ENCODE peak calls at places on chromosomes 11 and 22, in five cellular contexts. One of them, this sample, is unnamed.
A peak's percentile ranks its signal among the peaks of the same experiment; 100 is the strongest.

GRCh38 chr11:74720596-74721478 is 10.4 kb downstream of the CHRDL2 start:
- DNase-seq in OCI-LY7: no peak
- DNase-seq in MM.1S: no peak
- DNase-seq in PC-3: no peak
- DNase-seq in SK-N-SH: no peak
- DNase-seq in this sample: no peak

GRCh38 chr11:120554771-120555432 is 43.4 kb downstream of the GRIK4 start:
- DNase-seq in OCI-LY7: peak; percentile 5
- DNase-seq in MM.1S: peak; percentile 95
- DNase-seq in PC-3: no peak
- DNase-seq in SK-N-SH: peak; percentile 71
- DNase-seq in this sample: peak; percentile 23

GRCh38 chr11:90874281-90874680 is 651.4 kb upstream of the CHORDC1 start:
- DNase-seq in OCI-LY7: no peak
- DNase-seq in MM.1S: no peak
- DNase-seq in PC-3: peak; percentile 69
- DNase-seq in SK-N-SH: no peak
- DNase-seq in this sample: no peak

GRCh38 chr22:49322861-49323622 is 504.6 kb downstream of the BRD1 start:
- DNase-seq in OCI-LY7: no peak
- DNase-seq in MM.1S: no peak
- DNase-seq in PC-3: no peak
- DNase-seq in SK-N-SH: peak; percentile 8
- DNase-seq in this sample: no peak

GRCh38 chr22:50529416-50530279 is at the start of gene TYMP:
- DNase-seq in OCI-LY7: peak; percentile 73
- DNase-seq in MM.1S: no peak
- DNase-seq in PC-3: peak; percentile 40
- DNase-seq in SK-N-SH: no peak
- DNase-seq in this sample: peak; percentile 82

GRCh38 chr22:36221799-36222751 is 17.3 kb downstream of the APOL2 start:
- DNase-seq in OCI-LY7: peak; percentile 64
- DNase-seq in MM.1S: peak; percentile 63
- DNase-seq in PC-3: peak; percentile 46
- DNase-seq in SK-N-SH: peak; percentile 57
- DNase-seq in this sample: peak; percentile 55

GRCh38 chr11:40722179-40722795 is 737.2 kb downstream of the LRRC4C start:
- DNase-seq in OCI-LY7: no peak
- DNase-seq in MM.1S: peak; percentile 29
- DNase-seq in PC-3: peak; percentile 51
- DNase-seq in SK-N-SH: peak; percentile 44
- DNase-seq in this sample: no peak

GRCh38 chr22:37518509-37519267 is 527 bp downstream of the CARD10 start:
- DNase-seq in OCI-LY7: no peak
- DNase-seq in MM.1S: no peak
- DNase-seq in PC-3: no peak
- DNase-seq in SK-N-SH: peak; percentile 81
- DNase-seq in this sample: peak; percentile 43

GRCh38 chr11:111733009-111733408 is 33.2 kb downstream of the PPP2R1B start:
- DNase-seq in OCI-LY7: no peak
- DNase-seq in MM.1S: no peak
- DNase-seq in PC-3: no peak
- DNase-seq in SK-N-SH: no peak
- DNase-seq in this sample: peak; percentile 93

GRCh38 chr22:24772493-24773220 is 1.9 kb downstream of the PIWIL3 start:
- DNase-seq in OCI-LY7: no peak
- DNase-seq in MM.1S: no peak
- DNase-seq in PC-3: peak; percentile 50
- DNase-seq in SK-N-SH: peak; percentile 70
- DNase-seq in this sample: peak; percentile 51

GRCh38 chr22:46726986-46727317 is 11.1 kb downstream of the CERK start:
- DNase-seq in OCI-LY7: no peak
- DNase-seq in MM.1S: no peak
- DNase-seq in PC-3: no peak
- DNase-seq in SK-N-SH: no peak
- DNase-seq in this sample: no peak

GRCh38 chr11:88399171-88399570 is 61.6 kb upstream of the CTSC start:
- DNase-seq in OCI-LY7: no peak
- DNase-seq in MM.1S: no peak
- DNase-seq in PC-3: no peak
- DNase-seq in SK-N-SH: no peak
- DNase-seq in this sample: no peak

GRCh38 chr22:29202231-29203192 is 3.2 kb upstream of the EMID1 start:
- DNase-seq in OCI-LY7: peak; percentile 70
- DNase-seq in MM.1S: peak; percentile 99
- DNase-seq in PC-3: peak; percentile 31
- DNase-seq in SK-N-SH: peak; percentile 41
- DNase-seq in this sample: no peak

GRCh38 chr11:8839306-8839956 is 71.6 kb upstream of the AKIP1 start:
- DNase-seq in OCI-LY7: no peak
- DNase-seq in MM.1S: no peak
- DNase-seq in PC-3: no peak
- DNase-seq in SK-N-SH: no peak
- DNase-seq in this sample: no peak

GRCh38 chr11:32052218-32052617 is 38.7 kb upstream of the RCN1 start:
- DNase-seq in OCI-LY7: peak; percentile 42
- DNase-seq in MM.1S: peak; percentile 56
- DNase-seq in PC-3: peak; percentile 74
- DNase-seq in SK-N-SH: peak; percentile 43
- DNase-seq in this sample: peak; percentile 77

GRCh38 chr22:26291940-26292666 is 122.8 kb downstream of the SEZ6L start:
- DNase-seq in OCI-LY7: no peak
- DNase-seq in MM.1S: no peak
- DNase-seq in PC-3: no peak
- DNase-seq in SK-N-SH: no peak
- DNase-seq in this sample: no peak

GRCh38 chr11:121661796-121662508 is 209.2 kb upstream of the SORL1-AS1 start:
- DNase-seq in OCI-LY7: no peak
- DNase-seq in MM.1S: no peak
- DNase-seq in PC-3: peak; percentile 51
- DNase-seq in SK-N-SH: no peak
- DNase-seq in this sample: peak; percentile 89

GRCh38 chr22:37982938-37983859 is 1.2 kb downstream of the SOX10 start:
- DNase-seq in OCI-LY7: no peak
- DNase-seq in MM.1S: no peak
- DNase-seq in PC-3: no peak
- DNase-seq in SK-N-SH: no peak
- DNase-seq in this sample: no peak

GRCh38 chr11:40175980-40176379 is 1283.5 kb downstream of the LRRC4C start:
- DNase-seq in OCI-LY7: no peak
- DNase-seq in MM.1S: no peak
- DNase-seq in PC-3: no peak
- DNase-seq in SK-N-SH: no peak
- DNase-seq in this sample: no peak

GRCh38 chr11:2200957-2201519 is 29.4 kb upstream of the TH start:
- DNase-seq in OCI-LY7: no peak
- DNase-seq in MM.1S: no peak
- DNase-seq in PC-3: no peak
- DNase-seq in SK-N-SH: no peak
- DNase-seq in this sample: no peak

GRCh38 chr11:121890377-121890776 is 225.6 kb downstream of the BLID start:
- DNase-seq in OCI-LY7: no peak
- DNase-seq in MM.1S: no peak
- DNase-seq in PC-3: peak; percentile 88
- DNase-seq in SK-N-SH: no peak
- DNase-seq in this sample: peak; percentile 78

GRCh38 chr11:40280161-40281054 is 1179.0 kb downstream of the LRRC4C start:
- DNase-seq in OCI-LY7: no peak
- DNase-seq in MM.1S: no peak
- DNase-seq in PC-3: no peak
- DNase-seq in SK-N-SH: no peak
- DNase-seq in this sample: no peak

DNA sequence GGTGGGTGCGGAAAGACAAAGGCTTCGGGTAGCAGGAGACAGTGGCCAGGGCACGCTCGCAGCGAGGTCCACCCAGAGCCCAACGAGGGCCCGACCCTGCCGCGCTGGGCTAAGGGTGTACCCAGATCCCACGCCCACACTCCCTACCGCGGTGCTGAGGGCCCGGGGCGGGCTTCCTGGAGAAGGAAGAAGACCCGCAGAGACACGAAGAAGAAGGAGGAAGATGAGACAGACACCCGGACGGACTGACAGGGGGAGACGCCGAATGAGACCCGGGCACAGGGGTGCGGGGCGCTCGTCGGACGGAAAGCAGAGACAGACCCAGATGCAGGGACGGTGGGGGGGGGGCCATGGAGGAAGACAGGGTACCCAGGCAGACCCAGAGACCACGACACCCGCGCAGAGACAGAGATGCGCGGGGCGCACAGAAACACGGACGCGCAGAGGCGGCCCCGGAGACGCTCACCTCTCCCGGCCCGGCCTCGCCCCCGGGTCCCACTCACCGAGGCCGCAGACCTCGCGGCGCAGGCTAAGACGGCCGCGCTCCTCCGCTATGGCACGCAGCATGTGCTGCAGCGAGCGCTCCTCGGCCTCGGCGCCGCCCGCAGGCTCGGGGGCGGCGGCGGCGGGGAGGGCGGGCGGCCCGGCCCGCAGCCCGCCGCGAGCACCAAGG is 421 bp downstream of the KIAA0930 start:
- DNase-seq in OCI-LY7: peak; percentile 41
- DNase-seq in MM.1S: no peak
- DNase-seq in PC-3: no peak
- DNase-seq in SK-N-SH: peak; percentile 78
- DNase-seq in this sample: peak; percentile 78
- TF ChIP-seq EZH2phosphoT487 in OCI-LY7: no peak
- TF ChIP-seq EZH2phosphoT487 in MM.1S: no peak
- TF ChIP-seq EZH2phosphoT487 in PC-3: no peak
- TF ChIP-seq EZH2phosphoT487 in SK-N-SH: no peak
- TF ChIP-seq EZH2phosphoT487 in this sample: no peak

GRCh38 chr11:114820621-114821020 is 142.3 kb downstream of the NXPE2 start:
- DNase-seq in OCI-LY7: no peak
- DNase-seq in MM.1S: no peak
- DNase-seq in PC-3: no peak
- DNase-seq in SK-N-SH: no peak
- DNase-seq in this sample: no peak

GRCh38 chr11:114821626-114822025 is 143.3 kb downstream of the NXPE2 start:
- DNase-seq in OCI-LY7: no peak
- DNase-seq in MM.1S: peak; percentile 54
- DNase-seq in PC-3: peak; percentile 24
- DNase-seq in SK-N-SH: no peak
- DNase-seq in this sample: peak; percentile 28

GRCh38 chr11:114818382-114818781 is 140.1 kb downstream of the NXPE2 start:
- DNase-seq in OCI-LY7: no peak
- DNase-seq in MM.1S: no peak
- DNase-seq in PC-3: no peak
- DNase-seq in SK-N-SH: no peak
- DNase-seq in this sample: no peak

GRCh38 chr11:114822038-114822437 is 143.7 kb downstream of the NXPE2 start:
- DNase-seq in OCI-LY7: no peak
- DNase-seq in MM.1S: no peak
- DNase-seq in PC-3: no peak
- DNase-seq in SK-N-SH: no peak
- DNase-seq in this sample: no peak

GRCh38 chr11:114819028-114819427 is 140.7 kb downstream of the NXPE2 start:
- DNase-seq in OCI-LY7: no peak
- DNase-seq in MM.1S: peak; percentile 38
- DNase-seq in PC-3: no peak
- DNase-seq in SK-N-SH: no peak
- DNase-seq in this sample: peak; percentile 26
- TF ChIP-seq EZH2phosphoT487 in OCI-LY7: no peak
- TF ChIP-seq EZH2phosphoT487 in MM.1S: no peak
- TF ChIP-seq EZH2phosphoT487 in PC-3: no peak
- TF ChIP-seq EZH2phosphoT487 in SK-N-SH: no peak
- TF ChIP-seq EZH2phosphoT487 in this sample: no peak

GRCh38 chr22:42902875-42903510 is 45.9 kb upstream of the ARFGAP3 start:
- DNase-seq in OCI-LY7: no peak
- DNase-seq in MM.1S: no peak
- DNase-seq in PC-3: no peak
- DNase-seq in SK-N-SH: no peak
- DNase-seq in this sample: no peak
- TF ChIP-seq EZH2phosphoT487 in OCI-LY7: no peak
- TF ChIP-seq EZH2phosphoT487 in MM.1S: no peak
- TF ChIP-seq EZH2phosphoT487 in PC-3: no peak
- TF ChIP-seq EZH2phosphoT487 in SK-N-SH: no peak
- TF ChIP-seq EZH2phosphoT487 in this sample: no peak

GRCh38 chr11:76701701-76702100 is 31.2 kb upstream of the LRRC32 start:
- DNase-seq in OCI-LY7: no peak
- DNase-seq in MM.1S: no peak
- DNase-seq in PC-3: peak; percentile 69
- DNase-seq in SK-N-SH: no peak
- DNase-seq in this sample: peak; percentile 84
- TF ChIP-seq EZH2phosphoT487 in OCI-LY7: no peak
- TF ChIP-seq EZH2phosphoT487 in MM.1S: no peak
- TF ChIP-seq EZH2phosphoT487 in PC-3: no peak
- TF ChIP-seq EZH2phosphoT487 in SK-N-SH: no peak
- TF ChIP-seq EZH2phosphoT487 in this sample: no peak

DNA sequence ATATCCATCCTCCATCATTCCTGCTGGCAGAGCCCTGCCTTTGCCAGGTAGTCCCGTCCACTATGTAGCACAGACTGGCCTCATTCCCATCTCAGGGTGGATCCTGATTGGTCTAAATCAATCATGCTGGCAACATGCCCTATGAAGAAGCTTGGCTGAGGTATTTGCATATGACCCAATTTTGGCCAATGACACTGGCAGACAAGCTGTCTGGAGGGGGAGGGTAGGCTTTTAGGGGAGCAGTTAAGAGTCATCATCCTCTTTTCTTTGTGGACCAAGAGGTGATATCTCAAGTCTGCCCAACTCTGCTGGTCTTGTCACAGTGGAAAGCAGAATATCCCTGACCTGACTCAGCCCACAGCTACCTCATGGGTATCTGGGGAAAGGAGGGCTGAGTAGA is 5.1 kb downstream of the CCDC89 start:
- DNase-seq in OCI-LY7: no peak
- DNase-seq in MM.1S: no peak
- DNase-seq in PC-3: no peak
- DNase-seq in SK-N-SH: peak; percentile 48
- DNase-seq in this sample: no peak
- TF ChIP-seq EZH2phosphoT487 in OCI-LY7: no peak
- TF ChIP-seq EZH2phosphoT487 in MM.1S: no peak
- TF ChIP-seq EZH2phosphoT487 in PC-3: no peak
- TF ChIP-seq EZH2phosphoT487 in SK-N-SH: no peak
- TF ChIP-seq EZH2phosphoT487 in this sample: no peak

DNA sequence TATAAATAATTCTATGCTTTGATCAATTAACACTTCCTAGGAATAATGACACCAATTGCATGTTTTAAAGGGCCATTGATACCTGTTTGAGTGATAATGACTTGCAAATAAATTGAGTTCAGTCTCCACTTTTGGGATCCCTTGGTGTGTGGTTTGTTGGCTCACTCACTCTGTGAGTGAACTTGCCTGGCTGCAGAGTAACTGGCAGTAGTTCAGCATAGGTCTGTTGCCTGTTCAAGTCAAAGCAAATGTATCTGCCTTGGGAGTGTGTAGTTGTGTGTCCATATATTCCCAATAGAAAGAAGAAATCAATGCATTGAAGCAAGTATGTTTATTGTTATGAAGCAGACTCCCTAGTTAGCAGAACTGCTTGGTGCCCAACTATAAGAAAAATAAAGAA is 49.3 kb downstream of the TRIM44 start:
- DNase-seq in OCI-LY7: no peak
- DNase-seq in MM.1S: no peak
- DNase-seq in PC-3: no peak
- DNase-seq in SK-N-SH: no peak
- DNase-seq in this sample: no peak
- TF ChIP-seq EZH2phosphoT487 in OCI-LY7: no peak
- TF ChIP-seq EZH2phosphoT487 in MM.1S: no peak
- TF ChIP-seq EZH2phosphoT487 in PC-3: no peak
- TF ChIP-seq EZH2phosphoT487 in SK-N-SH: no peak
- TF ChIP-seq EZH2phosphoT487 in this sample: no peak